ENCODE peak calls at places on chromosomes 1 and 21, in four cellular contexts. D is HFF-Myc; Y is stimulated activated CD4-positive, alpha-beta T cell treated with anti-CD3 and anti-CD28 coated beads, TNF-alpha, amount 100 ng/mL, for 1 hour; Q is ELR. F is an unnamed sample.

GRCh38 chr1:117633936-117634335 is 28.1 kb downstream of the TENT5C start:
- DNase-seq in D (no peak), Y (no peak), Q (no peak), F (no peak)

GRCh38 chr1:228072658-228073043 is 9.9 kb upstream of the ARF1 start:
- DNase-seq in D (no peak), Y (no peak), Q (no peak), F (no peak)

GRCh38 chr21:33975548-33976081 is 60.0 kb upstream of the ATP5PO start:
- DNase-seq in D (no peak), Y (peak), Q (peak), F (no peak)

GRCh38 chr1:50959303-50959912 is 659 bp downstream of the FAF1 start:
- DNase-seq in D (no peak), Y (no peak), Q (peak), F (no peak)

GRCh38 chr1:199272690-199273089 is 633.9 kb downstream of the PTPRC start:
- DNase-seq in D (peak), Y (no peak), Q (peak), F (no peak)

GRCh38 chr1:93591833-93592635 is 89.6 kb downstream of the BCAR3 start:
- DNase-seq in D (no peak), Y (no peak), Q (no peak), F (no peak)

GRCh38 chr1:153929981-153930948 is 7.5 kb upstream of the GATAD2B start:
- DNase-seq in D (no peak), Y (no peak), Q (no peak), F (no peak)

GRCh38 chr1:34684246-34684645 is 70.6 kb upstream of the GJB5 start:
- DNase-seq in D (no peak), Y (no peak), Q (no peak), F (no peak)

GRCh38 chr1:35505911-35506798 is 51.0 kb downstream of the KIAA0319L start:
- DNase-seq in D (peak), Y (no peak), Q (peak), F (no peak)

GRCh38 chr1:151157067-151157531 is 650 bp downstream of the TNFAIP8L2 start:
- DNase-seq in D (no peak), Y (peak), Q (no peak), F (no peak)

GRCh38 chr1:180580237-180580636 is 21.5 kb downstream of the OVAAL start:
- DNase-seq in D (no peak), Y (no peak), Q (peak), F (no peak)

GRCh38 chr1:233016798-233017197 is 66.4 kb downstream of the NTPCR start:
- DNase-seq in D (no peak), Y (no peak), Q (no peak), F (no peak)

GRCh38 chr21:44526096-44526997 is 13.6 kb downstream of the KRTAP10-1 start:
- DNase-seq in D (no peak), Y (no peak), Q (no peak), F (no peak)

GRCh38 chr1:228274452-228275153 is 66.8 kb downstream of the OBSCN start:
- DNase-seq in D (no peak), Y (no peak), Q (no peak), F (no peak)

GRCh38 chr1:160726498-160727391 is 12.3 kb upstream of the SLAMF7 start:
- DNase-seq in D (peak), Y (no peak), Q (peak), F (no peak)

GRCh38 chr1:29972664-29973063 is 736.3 kb downstream of the PTPRU start:
- DNase-seq in D (no peak), Y (no peak), Q (no peak), F (no peak)

GRCh38 chr1:89631756-89632155 is 1.2 kb upstream of the LRRC8C start:
- DNase-seq in D (no peak), Y (no peak), Q (no peak), F (no peak)

GRCh38 chr1:158833269-158833668 is 2.1 kb downstream of the MNDA start:
- DNase-seq in D (no peak), Y (no peak), Q (no peak), F (no peak)

GRCh38 chr1:85203573-85204169 is 2.9 kb upstream of the SYDE2 start:
- DNase-seq in D (no peak), Y (no peak), Q (peak), F (no peak)

GRCh38 chr1:47683402-47683801 is 245.6 kb downstream of the FOXD2 start:
- DNase-seq in D (no peak), Y (no peak), Q (no peak), F (no peak)

GRCh38 chr1:78355646-78356045 is 135.1 kb upstream of the PTGFR start:
- DNase-seq in D (no peak), Y (no peak), Q (no peak), F (no peak)

GRCh38 chr21:34688145-34688544 is 19.4 kb downstream of the CLIC6 start:
- DNase-seq in D (no peak), Y (no peak), Q (no peak), F (no peak)

GRCh38 chr1:42145190-42145716 is 8.0 kb upstream of the GUCA2B start:
- DNase-seq in D (no peak), Y (no peak), Q (no peak), F (no peak)